ENCODE peak calls at places on chromosomes 16 and 17, in four cellular contexts. W is K562, R is GM12878, E is H1. A is an unnamed sample.

GRCh38 chr16:3175157-3176153 is 12.5 kb upstream of the OR1F1 start:
- DNase-seq in W (peak; percentile 52), R (no peak), E (no peak), A (no peak)

GRCh38 chr17:21358682-21359482 is 17.3 kb upstream of the KCNJ12 start:
- DNase-seq in W (no peak), R (no peak), E (no peak), A (no peak)

GRCh38 chr17:50614471-50615051 is 20.1 kb upstream of the ABCC3 start:
- DNase-seq in W (no peak), R (no peak), E (no peak), A (no peak)

GRCh38 chr17:82022981-82023446 is at the start of gene LRRC45:
- DNase-seq in W (peak; percentile 97), R (peak; percentile 96), E (peak; percentile 98), A (peak; percentile 100)

GRCh38 chr17:58679263-58680037 is 12.4 kb downstream of the TEX14 start:
- DNase-seq in W (peak; percentile 63), R (peak; percentile 89), E (no peak), A (no peak)

GRCh38 chr17:77308768-77309726 is 168.3 kb downstream of the SEC14L1 start:
- DNase-seq in W (no peak), R (no peak), E (no peak), A (no peak)

GRCh38 chr17:35942588-35943186 is 826 bp downstream of the LYZL6 start:
- DNase-seq in W (peak; percentile 33), R (no peak), E (no peak), A (no peak)

GRCh38 chr16:31221357-31222160 is 4.6 kb upstream of the PYDC1 start:
- DNase-seq in W (no peak), R (no peak), E (no peak), A (peak; percentile 70)

GRCh38 chr17:66549731-66550207 is 247.4 kb downstream of the PRKCA start:
- DNase-seq in W (no peak), R (no peak), E (no peak), A (no peak)

GRCh38 chr17:75315541-75316243 is 26.5 kb upstream of the SLC25A19 start:
- DNase-seq in W (no peak), R (no peak), E (no peak), A (peak; percentile 46)

GRCh38 chr17:70138309-70138865 is 30.9 kb upstream of the KCNJ2 start:
- DNase-seq in W (no peak), R (no peak), E (no peak), A (no peak)

GRCh38 chr17:27265333-27265732 is 28.6 kb upstream of the WSB1 start:
- DNase-seq in W (no peak), R (no peak), E (no peak), A (no peak)

GRCh38 chr17:40888321-40888720 is 3.3 kb upstream of the KRT20 start:
- DNase-seq in W (no peak), R (no peak), E (no peak), A (no peak)

GRCh38 chr17:37081287-37081686 is 132.5 kb downstream of the AATF start:
- DNase-seq in W (no peak), R (no peak), E (no peak), A (no peak)

GRCh38 chr17:4645642-4646041 is 4.2 kb upstream of the ALOX15 start:
- DNase-seq in W (no peak), R (no peak), E (no peak), A (no peak)

GRCh38 chr17:27551701-27552466 is 79.1 kb upstream of the LGALS9 start:
- DNase-seq in W (peak; percentile 52), R (no peak), E (no peak), A (no peak)

GRCh38 chr16:56246051-56246817 is 54.9 kb downstream of the GNAO1 start:
- DNase-seq in W (peak; percentile 23), R (no peak), E (peak; percentile 38), A (no peak)

GRCh38 chr17:75370288-75370687 is 35.2 kb downstream of the GRB2 start:
- DNase-seq in W (no peak), R (no peak), E (no peak), A (no peak)

GRCh38 chr17:74528491-74529199 is 2.6 kb downstream of the CD300LB start:
- DNase-seq in W (no peak), R (peak; percentile 76), E (no peak), A (peak; percentile 98)

GRCh38 chr16:648786-649589 is at the start of gene WDR90:
- DNase-seq in W (no peak), R (peak; percentile 61), E (no peak), A (peak; percentile 87)

GRCh38 chr16:162271-162991 is 3.3 kb upstream of the HBM start:
- DNase-seq in W (no peak), R (no peak), E (no peak), A (no peak)

GRCh38 chr16:70715113-70715711 is 29.4 kb upstream of the MTSS2 start:
- DNase-seq in W (peak; percentile 29), R (no peak), E (no peak), A (no peak)

GRCh38 chr16:83934684-83934977 is 18.4 kb upstream of the OSGIN1 start:
- DNase-seq in W (no peak), R (no peak), E (no peak), A (no peak)

GRCh38 chr16:59339871-59340270 is 605.8 kb upstream of the GOT2 start:
- DNase-seq in W (no peak), R (no peak), E (peak; percentile 19), A (no peak)

GRCh38 chr17:40909755-40910154 is 24.7 kb upstream of the KRT20 start:
- DNase-seq in W (no peak), R (no peak), E (no peak), A (no peak)

GRCh38 chr17:77318021-77318420 is 177.3 kb downstream of the SEC14L1 start:
- DNase-seq in W (no peak), R (no peak), E (no peak), A (no peak)

GRCh38 chr16:88289549-88290344 is 93.0 kb upstream of the ZNF469 start:
- DNase-seq in W (no peak), R (no peak), E (no peak), A (no peak)

GRCh38 chr17:76147211-76148014 is 6.4 kb upstream of the FOXJ1 start:
- DNase-seq in W (no peak), R (no peak), E (no peak), A (no peak)

GRCh38 chr16:66904846-66905632 is 13.6 kb downstream of the CDH16 start:
- DNase-seq in W (no peak), R (no peak), E (no peak), A (no peak)

DNA sequence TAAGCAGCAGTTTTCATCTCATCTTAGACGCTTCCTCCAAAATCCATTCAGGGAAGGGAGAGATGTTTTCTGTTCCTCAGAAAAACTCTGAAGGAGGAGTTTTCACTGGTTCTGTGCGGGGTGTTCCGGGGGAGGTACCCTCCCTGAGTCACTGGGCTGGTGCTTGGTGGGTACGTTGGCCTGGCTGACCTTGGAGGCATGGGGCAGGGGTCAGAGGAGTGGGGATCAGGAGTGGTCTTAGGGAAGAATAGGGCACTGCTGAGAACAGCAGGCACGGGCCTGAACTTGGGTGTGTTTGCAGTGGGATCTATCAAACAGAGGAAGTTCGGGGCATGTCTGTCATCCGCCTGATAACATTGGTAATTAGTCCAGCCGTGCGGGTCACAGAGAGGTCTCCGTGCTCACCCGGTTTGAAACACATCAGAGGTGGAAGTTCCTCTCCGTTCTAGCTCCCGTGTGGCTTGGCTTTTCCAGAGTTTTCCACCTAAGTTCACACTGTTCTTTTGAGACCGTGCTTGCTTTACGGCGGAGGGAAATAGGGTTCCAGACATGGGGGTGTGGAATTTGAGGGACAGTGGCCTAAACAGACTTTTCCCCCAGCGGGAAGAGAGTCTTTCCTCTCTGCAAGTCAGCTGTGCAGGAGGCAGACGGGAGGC is 59.7 kb upstream of the CIBAR2 start:
- DNase-seq in W (no peak), R (no peak), E (no peak), A (no peak)
- TF ChIP-seq GABPA in W (peak; percentile 29), R (no peak), E (no peak), A (no peak)

GRCh38 chr17:71407972-71408371 is 712.8 kb upstream of the SOX9 start:
- DNase-seq in W (no peak), R (no peak), E (no peak), A (no peak)

GRCh38 chr17:71412803-71413202 is 708.0 kb upstream of the SOX9 start:
- DNase-seq in W (no peak), R (no peak), E (no peak), A (no peak)

GRCh38 chr17:71409137-71409536 is 711.7 kb upstream of the SOX9 start:
- DNase-seq in W (no peak), R (no peak), E (no peak), A (no peak)

GRCh38 chr17:71413935-71414334 is 706.9 kb upstream of the SOX9 start:
- DNase-seq in W (no peak), R (no peak), E (no peak), A (no peak)

DNA sequence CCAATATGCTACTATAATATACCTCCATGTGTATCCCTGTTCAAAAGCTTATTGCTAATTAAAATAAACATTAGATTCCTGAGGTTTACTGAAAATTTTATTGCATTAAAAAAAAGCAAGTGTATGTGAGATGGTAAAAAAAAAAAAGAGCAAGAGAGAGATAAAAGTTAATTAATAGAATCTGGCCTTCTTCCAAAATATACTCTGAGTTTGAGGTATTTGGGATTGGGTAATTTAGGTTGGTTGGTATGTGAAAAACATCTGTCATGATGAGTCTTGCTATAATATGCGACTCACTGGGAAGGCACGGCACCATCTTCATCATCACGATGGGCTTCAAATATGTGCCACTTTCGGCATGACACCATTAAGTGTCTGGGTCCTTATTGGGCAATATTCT is 711.1 kb upstream of the SOX9 start:
- DNase-seq in W (no peak), R (no peak), E (no peak), A (no peak)
- H3K27ac ChIP-seq in W (no peak overlapping the region), R (no peak overlapping the region), E (no peak overlapping the region), A (no peak overlapping the region)

DNA sequence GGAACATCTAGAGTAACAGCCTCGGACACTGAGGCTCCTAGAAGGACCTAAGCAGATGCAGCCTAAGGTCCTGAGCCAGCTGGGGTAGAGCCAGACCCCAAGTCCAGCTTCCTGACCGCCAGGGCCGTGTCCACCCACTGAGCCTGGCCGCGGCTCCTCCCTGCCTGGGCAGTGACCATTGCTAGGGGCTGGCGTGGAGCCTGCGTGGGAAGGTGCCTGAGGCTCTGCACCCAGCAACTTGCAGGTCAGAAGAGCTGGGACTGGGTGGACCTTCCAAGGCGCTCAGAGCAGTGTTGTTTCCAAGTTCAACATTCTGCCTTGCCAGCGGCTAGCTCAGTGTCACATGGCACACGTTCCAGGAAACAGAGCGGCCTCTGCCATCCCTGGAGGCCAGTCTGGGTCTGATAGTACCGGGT is 209.6 kb upstream of the CIBAR2 start:
- DNase-seq in W (peak; percentile 55), R (no peak), E (no peak), A (no peak)
- TF ChIP-seq POLR2AphosphoS5 in W (no peak), R (no peak), E (no peak), A (no peak)

GRCh38 chr16:11596572-11597226 is 10.0 kb upstream of the LITAF start:
- DNase-seq in W (no peak), R (no peak), E (no peak), A (peak; percentile 44)

GRCh38 chr16:11597737-11598136 is 11.0 kb upstream of the LITAF start:
- DNase-seq in W (no peak), R (no peak), E (no peak), A (no peak)

GRCh38 chr16:11599579-11599978 is 12.9 kb upstream of the LITAF start:
- DNase-seq in W (no peak), R (no peak), E (no peak), A (no peak)

GRCh38 chr16:11595908-11596504 is 9.3 kb upstream of the LITAF start:
- DNase-seq in W (no peak), R (no peak), E (no peak), A (no peak)

DNA sequence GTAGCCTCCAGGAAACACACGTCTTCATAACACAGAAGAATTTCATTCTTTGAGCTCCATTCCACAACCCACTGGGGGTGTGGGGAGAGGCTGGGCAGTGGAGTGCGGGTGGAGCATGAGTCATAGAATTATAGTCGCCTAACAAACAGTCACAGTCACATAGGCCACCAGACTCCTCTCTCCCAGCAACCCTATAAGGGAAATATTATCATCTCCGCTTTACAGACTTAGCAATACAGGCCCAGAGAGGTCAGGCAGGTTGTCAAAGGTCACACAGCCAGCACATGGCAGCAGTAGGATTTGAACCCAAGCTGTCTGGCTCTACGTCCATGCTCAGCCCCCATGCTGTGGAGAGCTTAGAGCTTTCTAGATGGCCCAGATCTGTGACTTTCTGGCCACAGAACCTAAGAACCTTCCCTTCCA is 10.6 kb upstream of the LITAF start:
- DNase-seq in W (no peak), R (no peak), E (no peak), A (no peak)
- TF ChIP-seq GABPA in W (no peak), R (no peak), E (no peak), A (no peak)

A was measured in HL-60.